ENCODE peak calls at places on chromosomes 4 and X, in seven cellular contexts. One of them, this sample, is unnamed.

GRCh38 chrX:63784902-63785692 is at the start of gene ARHGEF9:
- DNase-seq in uterus: peak; percentile 20
- DNase-seq in endothelial cell: peak; percentile 34
- DNase-seq in HT1080: no peak
- DNase-seq in activated CD4-positive, alpha-beta memory T cell treated with anti-CD3 and anti-CD28 coated beads for 36 hours: peak; percentile 8
- DNase-seq in mesendoderm: peak; percentile 78
- DNase-seq in naive thymus-derived CD4-positive, alpha-beta T cell: no peak
- DNase-seq in this sample: no peak

GRCh38 chrX:119479845-119480244 is 11.6 kb downstream of the SLC25A5 start:
- DNase-seq in mesendoderm: no peak
- DNase-seq in uterus: no peak
- DNase-seq in endothelial cell: no peak
- DNase-seq in activated CD4-positive, alpha-beta memory T cell treated with anti-CD3 and anti-CD28 coated beads for 36 hours: no peak
- DNase-seq in naive thymus-derived CD4-positive, alpha-beta T cell: no peak
- DNase-seq in HT1080: no peak
- DNase-seq in this sample: no peak

GRCh38 chr4:140367738-140368137 is 5.7 kb upstream of the SCOC start:
- DNase-seq in uterus: no peak
- DNase-seq in activated CD4-positive, alpha-beta memory T cell treated with anti-CD3 and anti-CD28 coated beads for 36 hours: no peak
- DNase-seq in mesendoderm: no peak
- DNase-seq in naive thymus-derived CD4-positive, alpha-beta T cell: no peak
- DNase-seq in endothelial cell: no peak
- DNase-seq in HT1080: peak; percentile 75
- DNase-seq in this sample: no peak

GRCh38 chr4:71195932-71196331 is 142.9 kb upstream of the SLC4A4 start:
- DNase-seq in activated CD4-positive, alpha-beta memory T cell treated with anti-CD3 and anti-CD28 coated beads for 36 hours: no peak
- DNase-seq in naive thymus-derived CD4-positive, alpha-beta T cell: no peak
- DNase-seq in HT1080: no peak
- DNase-seq in endothelial cell: no peak
- DNase-seq in mesendoderm: peak; percentile 94
- DNase-seq in uterus: no peak
- DNase-seq in this sample: no peak

GRCh38 chr4:158754385-158755180 is 14.2 kb upstream of the FNIP2 start:
- DNase-seq in activated CD4-positive, alpha-beta memory T cell treated with anti-CD3 and anti-CD28 coated beads for 36 hours: no peak
- DNase-seq in endothelial cell: no peak
- DNase-seq in uterus: no peak
- DNase-seq in mesendoderm: no peak
- DNase-seq in HT1080: no peak
- DNase-seq in naive thymus-derived CD4-positive, alpha-beta T cell: no peak
- DNase-seq in this sample: no peak

GRCh38 chrX:117538441-117539418 is 577.9 kb downstream of the KLHL13 start:
- DNase-seq in mesendoderm: peak; percentile 3
- DNase-seq in endothelial cell: no peak
- DNase-seq in naive thymus-derived CD4-positive, alpha-beta T cell: no peak
- DNase-seq in activated CD4-positive, alpha-beta memory T cell treated with anti-CD3 and anti-CD28 coated beads for 36 hours: no peak
- DNase-seq in HT1080: no peak
- DNase-seq in uterus: no peak
- DNase-seq in this sample: peak; percentile 0

GRCh38 chr4:128322986-128323385 is 35.4 kb upstream of the PGRMC2 start:
- DNase-seq in endothelial cell: no peak
- DNase-seq in activated CD4-positive, alpha-beta memory T cell treated with anti-CD3 and anti-CD28 coated beads for 36 hours: no peak
- DNase-seq in HT1080: peak; percentile 92
- DNase-seq in mesendoderm: peak; percentile 96
- DNase-seq in naive thymus-derived CD4-positive, alpha-beta T cell: no peak
- DNase-seq in uterus: no peak
- DNase-seq in this sample: no peak

GRCh38 chr4:77358315-77358928 is 201.4 kb downstream of the CCNG2 start:
- DNase-seq in mesendoderm: peak; percentile 42
- DNase-seq in naive thymus-derived CD4-positive, alpha-beta T cell: no peak
- DNase-seq in HT1080: peak; percentile 25
- DNase-seq in uterus: no peak
- DNase-seq in activated CD4-positive, alpha-beta memory T cell treated with anti-CD3 and anti-CD28 coated beads for 36 hours: no peak
- DNase-seq in endothelial cell: peak; percentile 36
- DNase-seq in this sample: no peak

GRCh38 chrX:150036181-150036580 is 97.9 kb upstream of the EOLA2 start:
- DNase-seq in uterus: no peak
- DNase-seq in naive thymus-derived CD4-positive, alpha-beta T cell: no peak
- DNase-seq in endothelial cell: no peak
- DNase-seq in mesendoderm: no peak
- DNase-seq in activated CD4-positive, alpha-beta memory T cell treated with anti-CD3 and anti-CD28 coated beads for 36 hours: no peak
- DNase-seq in HT1080: peak; percentile 82
- DNase-seq in this sample: no peak

GRCh38 chr4:177107288-177107901 is 202.3 kb upstream of the NEIL3 start:
- DNase-seq in naive thymus-derived CD4-positive, alpha-beta T cell: no peak
- DNase-seq in activated CD4-positive, alpha-beta memory T cell treated with anti-CD3 and anti-CD28 coated beads for 36 hours: no peak
- DNase-seq in HT1080: peak; percentile 15
- DNase-seq in uterus: no peak
- DNase-seq in endothelial cell: no peak
- DNase-seq in mesendoderm: no peak
- DNase-seq in this sample: no peak

GRCh38 chrX:41602946-41603345 is 85.8 kb upstream of the GPR34 start:
- DNase-seq in naive thymus-derived CD4-positive, alpha-beta T cell: no peak
- DNase-seq in activated CD4-positive, alpha-beta memory T cell treated with anti-CD3 and anti-CD28 coated beads for 36 hours: no peak
- DNase-seq in endothelial cell: no peak
- DNase-seq in HT1080: no peak
- DNase-seq in mesendoderm: no peak
- DNase-seq in uterus: no peak
- DNase-seq in this sample: no peak

GRCh38 chr4:132299866-132300265 is 849.2 kb upstream of the PCDH10 start:
- DNase-seq in activated CD4-positive, alpha-beta memory T cell treated with anti-CD3 and anti-CD28 coated beads for 36 hours: no peak
- DNase-seq in uterus: no peak
- DNase-seq in naive thymus-derived CD4-positive, alpha-beta T cell: no peak
- DNase-seq in HT1080: no peak
- DNase-seq in mesendoderm: no peak
- DNase-seq in endothelial cell: no peak
- DNase-seq in this sample: no peak

GRCh38 chrX:40008841-40009461 is 88.8 kb downstream of the BCOR start:
- DNase-seq in mesendoderm: peak; percentile 78
- DNase-seq in activated CD4-positive, alpha-beta memory T cell treated with anti-CD3 and anti-CD28 coated beads for 36 hours: peak; percentile 53
- DNase-seq in uterus: peak; percentile 25
- DNase-seq in HT1080: no peak
- DNase-seq in naive thymus-derived CD4-positive, alpha-beta T cell: no peak
- DNase-seq in endothelial cell: no peak
- DNase-seq in this sample: no peak

GRCh38 chr4:142567199-142567598 is 278.9 kb downstream of the INPP4B start:
- DNase-seq in activated CD4-positive, alpha-beta memory T cell treated with anti-CD3 and anti-CD28 coated beads for 36 hours: peak; percentile 75
- DNase-seq in naive thymus-derived CD4-positive, alpha-beta T cell: peak; percentile 7
- DNase-seq in endothelial cell: no peak
- DNase-seq in uterus: no peak
- DNase-seq in mesendoderm: peak; percentile 92
- DNase-seq in HT1080: no peak
- DNase-seq in this sample: no peak

GRCh38 chr4:87097075-87097474 is 123.3 kb downstream of the KLHL8 start:
- DNase-seq in uterus: no peak
- DNase-seq in naive thymus-derived CD4-positive, alpha-beta T cell: no peak
- DNase-seq in HT1080: no peak
- DNase-seq in mesendoderm: peak; percentile 95
- DNase-seq in activated CD4-positive, alpha-beta memory T cell treated with anti-CD3 and anti-CD28 coated beads for 36 hours: peak; percentile 42
- DNase-seq in endothelial cell: peak; percentile 11
- DNase-seq in this sample: no peak

GRCh38 chr4:8308856-8309771 is 39.6 kb downstream of the HTRA3 start:
- DNase-seq in activated CD4-positive, alpha-beta memory T cell treated with anti-CD3 and anti-CD28 coated beads for 36 hours: no peak
- DNase-seq in mesendoderm: no peak
- DNase-seq in uterus: peak; percentile 81
- DNase-seq in HT1080: no peak
- DNase-seq in naive thymus-derived CD4-positive, alpha-beta T cell: no peak
- DNase-seq in endothelial cell: no peak
- DNase-seq in this sample: no peak

GRCh38 chr4:119493419-119493818 is 135.2 kb downstream of the PDE5A start:
- DNase-seq in naive thymus-derived CD4-positive, alpha-beta T cell: no peak
- DNase-seq in activated CD4-positive, alpha-beta memory T cell treated with anti-CD3 and anti-CD28 coated beads for 36 hours: no peak
- DNase-seq in HT1080: no peak
- DNase-seq in endothelial cell: no peak
- DNase-seq in mesendoderm: no peak
- DNase-seq in uterus: no peak
- DNase-seq in this sample: no peak

GRCh38 chr4:112287258-112287873 is 1.7 kb upstream of the TIFA start:
- DNase-seq in naive thymus-derived CD4-positive, alpha-beta T cell: no peak
- DNase-seq in endothelial cell: no peak
- DNase-seq in mesendoderm: no peak
- DNase-seq in activated CD4-positive, alpha-beta memory T cell treated with anti-CD3 and anti-CD28 coated beads for 36 hours: peak; percentile 58
- DNase-seq in HT1080: no peak
- DNase-seq in uterus: no peak
- DNase-seq in this sample: no peak

GRCh38 chrX:74133156-74133796 is 170.7 kb upstream of the ZCCHC13 start:
- DNase-seq in activated CD4-positive, alpha-beta memory T cell treated with anti-CD3 and anti-CD28 coated beads for 36 hours: no peak
- DNase-seq in uterus: no peak
- DNase-seq in HT1080: peak; percentile 41
- DNase-seq in mesendoderm: peak; percentile 73
- DNase-seq in endothelial cell: peak; percentile 4
- DNase-seq in naive thymus-derived CD4-positive, alpha-beta T cell: no peak
- DNase-seq in this sample: no peak

GRCh38 chr4:4761128-4761991 is 98.1 kb upstream of the MSX1 start:
- DNase-seq in endothelial cell: peak; percentile 30
- DNase-seq in uterus: no peak
- DNase-seq in HT1080: no peak
- DNase-seq in mesendoderm: peak; percentile 90
- DNase-seq in activated CD4-positive, alpha-beta memory T cell treated with anti-CD3 and anti-CD28 coated beads for 36 hours: no peak
- DNase-seq in naive thymus-derived CD4-positive, alpha-beta T cell: no peak
- DNase-seq in this sample: no peak

GRCh38 chr4:31088600-31089230 is 368.5 kb downstream of the PCDH7 start:
- DNase-seq in activated CD4-positive, alpha-beta memory T cell treated with anti-CD3 and anti-CD28 coated beads for 36 hours: no peak
- DNase-seq in naive thymus-derived CD4-positive, alpha-beta T cell: no peak
- DNase-seq in mesendoderm: no peak
- DNase-seq in HT1080: no peak
- DNase-seq in uterus: no peak
- DNase-seq in endothelial cell: no peak
- DNase-seq in this sample: no peak

GRCh38 chrX:118396113-118396512 is 50.2 kb downstream of the WDR44 start:
- DNase-seq in mesendoderm: no peak
- DNase-seq in uterus: no peak
- DNase-seq in endothelial cell: no peak
- DNase-seq in naive thymus-derived CD4-positive, alpha-beta T cell: no peak
- DNase-seq in HT1080: no peak
- DNase-seq in activated CD4-positive, alpha-beta memory T cell treated with anti-CD3 and anti-CD28 coated beads for 36 hours: no peak
- DNase-seq in this sample: no peak

GRCh38 chr4:130478406-130478805 is 1382.5 kb downstream of the C4orf33 start:
- DNase-seq in naive thymus-derived CD4-positive, alpha-beta T cell: no peak
- DNase-seq in uterus: no peak
- DNase-seq in HT1080: peak; percentile 53
- DNase-seq in endothelial cell: no peak
- DNase-seq in mesendoderm: peak; percentile 54
- DNase-seq in activated CD4-positive, alpha-beta memory T cell treated with anti-CD3 and anti-CD28 coated beads for 36 hours: no peak
- DNase-seq in this sample: no peak

GRCh38 chrX:38654302-38654701 is 93.0 kb downstream of the TSPAN7 start:
- DNase-seq in HT1080: no peak
- DNase-seq in endothelial cell: peak; percentile 7
- DNase-seq in activated CD4-positive, alpha-beta memory T cell treated with anti-CD3 and anti-CD28 coated beads for 36 hours: no peak
- DNase-seq in naive thymus-derived CD4-positive, alpha-beta T cell: no peak
- DNase-seq in mesendoderm: peak; percentile 50
- DNase-seq in uterus: no peak
- DNase-seq in this sample: no peak

GRCh38 chrX:97909245-97909644 is 1025.5 kb downstream of the RPA4 start:
- DNase-seq in mesendoderm: no peak
- DNase-seq in naive thymus-derived CD4-positive, alpha-beta T cell: no peak
- DNase-seq in HT1080: no peak
- DNase-seq in activated CD4-positive, alpha-beta memory T cell treated with anti-CD3 and anti-CD28 coated beads for 36 hours: no peak
- DNase-seq in endothelial cell: no peak
- DNase-seq in uterus: no peak
- DNase-seq in this sample: no peak

GRCh38 chrX:131792789-131793462 is 230.2 kb upstream of the STK26 start:
- DNase-seq in uterus: peak; percentile 89
- DNase-seq in HT1080: no peak
- DNase-seq in naive thymus-derived CD4-positive, alpha-beta T cell: no peak
- DNase-seq in mesendoderm: peak; percentile 18
- DNase-seq in activated CD4-positive, alpha-beta memory T cell treated with anti-CD3 and anti-CD28 coated beads for 36 hours: no peak
- DNase-seq in endothelial cell: peak; percentile 4
- DNase-seq in this sample: no peak

GRCh38 chr4:182478475-182478874 is 235.3 kb downstream of the TENM3 start:
- DNase-seq in naive thymus-derived CD4-positive, alpha-beta T cell: no peak
- DNase-seq in HT1080: peak; percentile 26
- DNase-seq in uterus: no peak
- DNase-seq in activated CD4-positive, alpha-beta memory T cell treated with anti-CD3 and anti-CD28 coated beads for 36 hours: no peak
- DNase-seq in mesendoderm: peak; percentile 47
- DNase-seq in endothelial cell: no peak
- DNase-seq in this sample: no peak

GRCh38 chrX:28756647-28757046 is 169.4 kb downstream of the IL1RAPL1 start:
- DNase-seq in uterus: no peak
- DNase-seq in naive thymus-derived CD4-positive, alpha-beta T cell: no peak
- DNase-seq in activated CD4-positive, alpha-beta memory T cell treated with anti-CD3 and anti-CD28 coated beads for 36 hours: no peak
- DNase-seq in mesendoderm: no peak
- DNase-seq in HT1080: no peak
- DNase-seq in endothelial cell: no peak
- DNase-seq in this sample: no peak

This sample was measured in anterior cingulate cortex.